ENCODE peak calls at places on chromosomes 16 and 17, in five cellular contexts. K, O, V, L and Y are unnamed samples.

GRCh38 chr16:66429290-66429962 is 2.3 kb downstream of the BEAN1 start:
- DNase-seq in K (no peak), L (no peak), V (no peak), O (no peak), Y (no peak)

GRCh38 chr16:87487361-87487924 is 5.4 kb downstream of the ZCCHC14 start:
- DNase-seq in L (peak), O (peak), K (no peak), V (no peak), Y (no peak)

GRCh38 chr16:75593825-75594820 is 27.9 kb downstream of the GABARAPL2 start:
- DNase-seq in O (peak), K (peak), L (no peak), V (peak), Y (no peak)

GRCh38 chr17:21029032-21029431 is 13.8 kb downstream of the USP22 start:
- DNase-seq in K (peak), O (no peak), L (no peak), V (peak), Y (no peak)

GRCh38 chr16:82935781-82936180 is 309.0 kb downstream of the CDH13 start:
- DNase-seq in K (no peak), L (no peak), V (no peak), O (no peak), Y (no peak)

GRCh38 chr16:66924527-66925321 is 611 bp downstream of the RRAD start:
- DNase-seq in V (no peak), O (no peak), L (peak), K (no peak), Y (no peak)

GRCh38 chr16:19748389-19749110 is 30.5 kb downstream of the IQCK start:
- DNase-seq in O (no peak), L (no peak), K (no peak), V (no peak), Y (no peak)

GRCh38 chr16:63856537-63856936 is 1265.3 kb downstream of the CDH11 start:
- DNase-seq in L (no peak), V (no peak), K (no peak), O (no peak), Y (no peak)

GRCh38 chr16:78608305-78608776 is 508.9 kb downstream of the WWOX start:
- DNase-seq in O (no peak), L (peak), K (no peak), V (no peak), Y (no peak)

GRCh38 chr16:4594433-4595410 is 20.0 kb downstream of the UBALD1 start:
- DNase-seq in O (no peak), K (no peak), V (no peak), L (no peak), Y (no peak)

GRCh38 chr17:80529904-80530292 is 14.7 kb upstream of the RPTOR start:
- DNase-seq in L (no peak), K (no peak), O (no peak), V (no peak), Y (no peak)

GRCh38 chr16:71520550-71520949 is 5.7 kb upstream of the CHST4 start:
- DNase-seq in K (no peak), L (no peak), O (peak), V (no peak), Y (no peak)

GRCh38 chr16:73015612-73016487 is 32.1 kb downstream of the ZFHX3 start:
- DNase-seq in O (peak), L (peak), V (peak), K (no peak), Y (no peak)

GRCh38 chr17:32523017-32523680 is 36.4 kb downstream of the CDK5R1 start:
- DNase-seq in L (peak), K (no peak), O (no peak), V (no peak), Y (no peak)

GRCh38 chr16:27084296-27085065 is 17.8 kb downstream of the C16orf82 start:
- DNase-seq in L (no peak), K (no peak), O (no peak), V (no peak), Y (no peak)

GRCh38 chr16:89924298-89924924 is 1.3 kb downstream of the TUBB3 start:
- DNase-seq in V (peak), K (peak), L (no peak), O (no peak), Y (no peak)

GRCh38 chr17:79812206-79812968 is 15.5 kb upstream of the CBX8 start:
- DNase-seq in L (no peak), V (no peak), O (no peak), K (no peak), Y (no peak)

GRCh38 chr17:83133302-83134121 is 54.1 kb downstream of the METRNL start:
- DNase-seq in K (no peak), V (no peak), L (peak), O (peak), Y (no peak)

GRCh38 chr16:50671644-50672260 is 9.4 kb downstream of the SNX20 start:
- DNase-seq in L (no peak), V (peak), O (no peak), K (peak), Y (no peak)

GRCh38 chr16:88809676-88810165 is 2.0 kb downstream of the APRT start:
- DNase-seq in V (no peak), L (no peak), K (no peak), O (no peak), Y (no peak)

GRCh38 chr17:44095388-44095646 is 24.8 kb downstream of the G6PC3 start:
- DNase-seq in O (no peak), K (no peak), L (no peak), V (no peak), Y (no peak)

GRCh38 chr17:76841776-76842405 is 26.3 kb upstream of the MGAT5B start:
- DNase-seq in V (no peak), O (no peak), K (no peak), L (no peak), Y (no peak)

GRCh38 chr17:76204277-76204676 is 36.0 kb downstream of the RNF157 start:
- DNase-seq in V (peak), O (peak), K (peak), L (no peak), Y (no peak)

GRCh38 chr17:36592316-36592710 is 634 bp downstream of the DHRS11 start:
- DNase-seq in O (no peak), L (peak), K (no peak), V (no peak), Y (no peak)

GRCh38 chr17:40486513-40487370 is 14.7 kb downstream of the TNS4 start:
- DNase-seq in K (peak), L (no peak), V (peak), O (no peak), Y (no peak)

GRCh38 chr16:64094992-64095579 is 1026.8 kb downstream of the CDH11 start:
- DNase-seq in V (no peak), L (no peak), K (no peak), O (no peak), Y (no peak)

GRCh38 chr17:41972571-41973411 is 6.2 kb downstream of the CNP start:
- DNase-seq in O (no peak), L (no peak), V (no peak), K (no peak), Y (no peak)

GRCh38 chr17:33200116-33200515 is 93.0 kb downstream of the ASIC2 start:
- DNase-seq in O (peak), K (no peak), L (peak), V (peak), Y (no peak)

GRCh38 chr16:85898521-85899442 is at the start of gene IRF8:
- DNase-seq in K (no peak), O (no peak), V (peak), L (peak), Y (no peak)

GRCh38 chr16:12639044-12639443 is 164.6 kb downstream of the CPPED1 start:
- DNase-seq in V (peak), O (peak), L (no peak), K (no peak), Y (no peak)

GRCh38 chr16:77807-78443 is at the start of gene MPG:
- DNase-seq in V (peak), L (peak), O (no peak), K (peak), Y (peak)

GRCh38 chr17:76557368-76558209 is 17.7 kb downstream of the PRCD start:
- DNase-seq in L (peak), O (peak), V (peak), K (peak), Y (peak)

GRCh38 chr16:30805370-30806169 is 18.6 kb upstream of the ZNF629 start:
- DNase-seq in O (peak), V (peak), K (peak), L (peak), Y (peak)

GRCh38 chr16:9846362-9847099 is 335.7 kb downstream of the GRIN2A start:
- DNase-seq in L (no peak), V (peak), K (peak), O (no peak), Y (no peak)

GRCh38 chr16:14409563-14409962 is 220.5 kb downstream of the PARN start:
- DNase-seq in V (peak), L (peak), K (peak), O (peak), Y (no peak)

GRCh38 chr17:66371561-66371960 is 69.1 kb downstream of the PRKCA start:
- DNase-seq in V (no peak), L (no peak), K (no peak), O (no peak), Y (no peak)

GRCh38 chr17:64124609-64125008 is 5.3 kb downstream of the ERN1 start:
- DNase-seq in L (no peak), K (no peak), V (no peak), O (no peak), Y (no peak)

GRCh38 chr17:73870035-73870434 is 225.8 kb upstream of the SDK2 start:
- DNase-seq in L (no peak), O (no peak), K (no peak), V (no peak), Y (no peak)
- TF ChIP-seq CTCF in L (no peak), O (no peak), K (no peak), V (no peak), Y (no peak)

DNA sequence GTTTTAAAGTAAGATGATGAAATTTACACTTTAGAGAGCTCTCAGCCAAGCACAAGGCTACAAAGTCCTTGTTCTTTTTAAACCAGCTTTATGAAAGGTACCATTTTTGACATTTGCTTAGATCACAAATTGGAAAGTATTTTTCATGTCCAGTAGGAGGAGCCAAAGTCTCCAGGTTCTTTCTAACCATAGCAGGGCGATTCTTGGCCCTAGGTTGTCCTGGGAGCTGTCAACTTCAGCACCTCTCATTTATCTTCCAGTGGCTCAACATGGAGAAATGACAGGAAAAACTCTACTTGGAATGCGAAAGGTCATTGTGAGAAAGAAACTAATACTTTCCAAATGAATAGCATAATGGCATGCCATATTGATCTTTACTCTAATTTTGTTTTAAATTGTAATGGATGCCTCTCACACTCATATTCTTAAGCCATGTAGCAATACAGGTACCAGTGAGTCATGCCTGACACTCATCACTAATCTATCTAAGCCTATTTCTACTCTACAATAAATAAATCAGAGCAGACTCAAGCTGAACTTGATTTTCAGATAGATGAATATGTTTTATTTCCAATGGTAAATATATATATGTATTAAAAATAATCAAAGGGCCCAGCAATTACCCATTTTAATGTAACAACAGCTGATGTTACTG is 919.1 kb upstream of the EEF2KMT start:
- DNase-seq in K (no peak), V (peak), O (peak), L (no peak), Y (no peak)
- TF ChIP-seq CTCF in K (no peak), V (peak), O (peak), L (peak), Y (no peak)

GRCh38 chr17:38809828-38810227 is 10.5 kb upstream of the PIP4K2B start:
- DNase-seq in L (no peak), V (no peak), O (no peak), K (no peak), Y (no peak)

GRCh38 chr17:38815576-38816193 is 9.4 kb downstream of the CWC25 start:
- DNase-seq in L (no peak), O (no peak), V (peak), K (peak), Y (no peak)
- TF ChIP-seq CTCF in L (no peak), O (peak), V (peak), K (peak), Y (no peak)

DNA sequence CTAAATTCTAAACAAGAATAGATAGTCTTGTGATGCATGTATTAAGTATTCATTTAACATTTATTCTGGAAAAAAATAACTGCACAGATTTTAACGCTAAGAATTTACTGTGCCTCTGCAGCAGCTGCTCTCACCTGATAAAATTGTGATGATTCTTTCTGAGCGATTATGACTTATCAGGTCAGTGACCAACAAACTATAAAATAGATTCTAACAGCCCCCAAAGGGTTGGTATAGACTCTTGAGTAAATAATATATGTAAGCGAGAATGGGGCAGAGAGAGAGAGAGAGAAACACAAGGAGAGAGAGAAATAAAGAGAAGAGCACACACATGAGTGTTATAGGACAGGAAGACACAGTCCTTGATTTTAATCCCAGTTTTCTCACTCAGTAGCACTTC is 144.4 kb downstream of the SNX11 start:
- DNase-seq in K (no peak), L (no peak), V (no peak), O (no peak), Y (no peak)
- TF ChIP-seq CTCF in K (no peak), L (no peak), V (no peak), O (no peak), Y (no peak)

GRCh38 chr17:3978421-3979275 is 14.4 kb upstream of the ATP2A3 start:
- DNase-seq in K (no peak), O (no peak), V (no peak), L (peak), Y (no peak)

GRCh38 chr17:3979276-3979583 is 15.0 kb upstream of the ATP2A3 start:
- DNase-seq in K (no peak), V (no peak), O (no peak), L (no peak), Y (no peak)

GRCh38 chr17:3974980-3975379 is 10.7 kb upstream of the ATP2A3 start:
- DNase-seq in L (no peak), O (no peak), K (no peak), V (no peak), Y (no peak)

GRCh38 chr17:3976675-3977171 is 12.5 kb upstream of the ATP2A3 start:
- DNase-seq in L (peak), O (no peak), K (no peak), V (no peak), Y (no peak)

DNA sequence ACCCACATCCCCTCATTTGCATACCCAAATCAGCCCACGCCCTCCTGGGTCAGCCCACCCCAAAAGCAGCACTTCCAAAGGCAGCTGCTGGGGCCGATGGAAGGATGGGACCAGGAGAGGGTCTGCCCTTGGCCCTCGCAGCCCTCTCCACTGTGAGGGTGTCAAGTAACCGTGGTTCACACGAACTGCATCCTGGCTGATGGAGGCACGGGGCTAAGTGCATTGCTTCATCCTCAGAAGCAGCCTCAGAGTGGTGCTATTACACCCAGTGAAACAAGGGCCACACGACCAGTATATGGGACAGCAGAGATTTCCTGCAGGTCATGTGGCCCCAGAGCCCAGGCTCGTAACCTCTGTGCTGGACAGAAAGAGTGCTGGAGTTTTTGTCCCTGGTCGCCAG is 13.2 kb upstream of the ATP2A3 start:
- DNase-seq in K (no peak), O (no peak), L (no peak), V (no peak), Y (no peak)
- TF ChIP-seq CTCF in K (no peak), O (no peak), L (no peak), V (no peak), Y (no peak)